ENCODE peak calls at places on chromosomes 2 and 18, in five cellular contexts. One of them, this sample, is unnamed.
A peak's percentile ranks its signal among the peaks of the same experiment; 100 is the strongest.

GRCh38 chr18:58228762-58229161 is 184.7 kb downstream of the NEDD4L start:
- DNase-seq in fibroblast of lung: no peak
- DNase-seq in endothelial cell of umbilical vein: no peak
- DNase-seq in cardiac muscle cell: no peak
- DNase-seq in CD8-positive, alpha-beta memory T cell: no peak
- DNase-seq in this sample: no peak

GRCh38 chr2:182625814-182626213 is 90.2 kb upstream of the DNAJC10 start:
- DNase-seq in fibroblast of lung: no peak
- DNase-seq in endothelial cell of umbilical vein: no peak
- DNase-seq in CD8-positive, alpha-beta memory T cell: no peak
- DNase-seq in cardiac muscle cell: no peak
- DNase-seq in this sample: no peak

GRCh38 chr2:230920167-230920566 is 4.9 kb downstream of the GPR55 start:
- DNase-seq in cardiac muscle cell: no peak
- DNase-seq in fibroblast of lung: no peak
- DNase-seq in CD8-positive, alpha-beta memory T cell: no peak
- DNase-seq in endothelial cell of umbilical vein: no peak
- DNase-seq in this sample: no peak

GRCh38 chr2:120261387-120262006 is 8.8 kb downstream of the RALB start:
- DNase-seq in fibroblast of lung: no peak
- DNase-seq in cardiac muscle cell: no peak
- DNase-seq in CD8-positive, alpha-beta memory T cell: no peak
- DNase-seq in endothelial cell of umbilical vein: no peak
- DNase-seq in this sample: no peak

GRCh38 chr2:200199576-200200263 is 106.8 kb upstream of the SPATS2L start:
- DNase-seq in cardiac muscle cell: no peak
- DNase-seq in CD8-positive, alpha-beta memory T cell: no peak
- DNase-seq in fibroblast of lung: no peak
- DNase-seq in endothelial cell of umbilical vein: no peak
- DNase-seq in this sample: no peak

GRCh38 chr2:14587119-14587518 is 45.4 kb upstream of the LRATD1 start:
- DNase-seq in cardiac muscle cell: no peak
- DNase-seq in endothelial cell of umbilical vein: no peak
- DNase-seq in CD8-positive, alpha-beta memory T cell: no peak
- DNase-seq in fibroblast of lung: no peak
- DNase-seq in this sample: no peak

GRCh38 chr2:177586154-177586553 is 193.6 kb downstream of the AGPS start:
- DNase-seq in endothelial cell of umbilical vein: no peak
- DNase-seq in fibroblast of lung: no peak
- DNase-seq in cardiac muscle cell: no peak
- DNase-seq in CD8-positive, alpha-beta memory T cell: no peak
- DNase-seq in this sample: peak; percentile 77

GRCh38 chr2:203893386-203893785 is 25.8 kb downstream of the CTLA4 start:
- DNase-seq in cardiac muscle cell: no peak
- DNase-seq in endothelial cell of umbilical vein: no peak
- DNase-seq in fibroblast of lung: peak; percentile 82
- DNase-seq in CD8-positive, alpha-beta memory T cell: no peak
- DNase-seq in this sample: no peak

GRCh38 chr2:6785511-6785910 is 80.2 kb downstream of the CMPK2 start:
- DNase-seq in CD8-positive, alpha-beta memory T cell: no peak
- DNase-seq in endothelial cell of umbilical vein: no peak
- DNase-seq in cardiac muscle cell: no peak
- DNase-seq in fibroblast of lung: no peak
- DNase-seq in this sample: no peak

GRCh38 chr2:106094101-106094860 is 99.8 kb downstream of the UXS1 start:
- DNase-seq in CD8-positive, alpha-beta memory T cell: peak; percentile 55
- DNase-seq in endothelial cell of umbilical vein: no peak
- DNase-seq in cardiac muscle cell: no peak
- DNase-seq in fibroblast of lung: no peak
- DNase-seq in this sample: peak; percentile 30

DNA sequence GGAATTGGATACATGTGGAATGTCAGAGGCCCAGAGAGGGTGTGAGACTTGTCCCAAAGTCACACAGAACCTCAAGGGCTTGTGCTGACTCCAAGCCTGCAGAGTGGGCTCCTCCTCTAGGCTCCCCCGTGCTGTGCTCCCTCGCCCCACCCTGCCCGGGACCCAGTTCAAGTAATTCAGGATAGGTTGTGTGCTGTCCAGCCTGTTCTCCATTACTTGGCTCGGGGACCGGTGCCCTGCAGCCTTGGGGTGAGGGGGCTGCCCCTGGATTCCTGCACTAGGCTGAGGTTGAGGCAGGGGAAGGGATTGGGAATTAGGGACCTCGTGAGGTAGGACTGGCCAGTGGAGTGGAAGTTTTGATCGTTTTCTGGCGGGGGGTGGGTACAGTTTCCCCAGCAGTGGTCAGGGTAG is 2.8 kb downstream of the CTDSP1 start:
- DNase-seq in fibroblast of lung: no peak
- DNase-seq in endothelial cell of umbilical vein: no peak
- DNase-seq in cardiac muscle cell: no peak
- DNase-seq in CD8-positive, alpha-beta memory T cell: no peak
- DNase-seq in this sample: no peak
- H3K4me1 ChIP-seq in fibroblast of lung: peaks cover 31% of the 10 kb centered on the region
- H3K4me1 ChIP-seq in endothelial cell of umbilical vein: peaks cover 37% of the 10 kb centered on the region
- H3K4me1 ChIP-seq in cardiac muscle cell: peaks cover 11% of the 10 kb centered on the region
- H3K4me1 ChIP-seq in CD8-positive, alpha-beta memory T cell: peaks cover 38% of the 10 kb centered on the region
- H3K4me1 ChIP-seq in this sample: peaks cover 3% of the 10 kb centered on the region

GRCh38 chr2:189348369-189348768 is 92.9 kb upstream of the WDR75 start:
- DNase-seq in fibroblast of lung: no peak
- DNase-seq in cardiac muscle cell: no peak
- DNase-seq in endothelial cell of umbilical vein: no peak
- DNase-seq in CD8-positive, alpha-beta memory T cell: no peak
- DNase-seq in this sample: no peak
- H3K27ac ChIP-seq in fibroblast of lung: peak overlapping the region; percentile 76
- H3K27ac ChIP-seq in cardiac muscle cell: no peak overlapping the region
- H3K27ac ChIP-seq in endothelial cell of umbilical vein: no peak overlapping the region
- H3K27ac ChIP-seq in CD8-positive, alpha-beta memory T cell: no peak overlapping the region
- H3K27ac ChIP-seq in this sample: peak overlapping the region; percentile 58

GRCh38 chr2:46552528-46552927 is 73.2 kb downstream of the TMEM247 start:
- DNase-seq in CD8-positive, alpha-beta memory T cell: no peak
- DNase-seq in endothelial cell of umbilical vein: no peak
- DNase-seq in cardiac muscle cell: no peak
- DNase-seq in fibroblast of lung: no peak
- DNase-seq in this sample: no peak

GRCh38 chr2:46550686-46551404 is 71.5 kb downstream of the TMEM247 start:
- DNase-seq in CD8-positive, alpha-beta memory T cell: no peak
- DNase-seq in endothelial cell of umbilical vein: no peak
- DNase-seq in cardiac muscle cell: no peak
- DNase-seq in fibroblast of lung: no peak
- DNase-seq in this sample: no peak

GRCh38 chr2:46554381-46554780 is 75.0 kb downstream of the TMEM247 start:
- DNase-seq in CD8-positive, alpha-beta memory T cell: no peak
- DNase-seq in cardiac muscle cell: peak; percentile 87
- DNase-seq in endothelial cell of umbilical vein: no peak
- DNase-seq in fibroblast of lung: peak; percentile 7
- DNase-seq in this sample: no peak

GRCh38 chr2:46549159-46549902 is 70.0 kb downstream of the TMEM247 start:
- DNase-seq in fibroblast of lung: no peak
- DNase-seq in endothelial cell of umbilical vein: no peak
- DNase-seq in CD8-positive, alpha-beta memory T cell: no peak
- DNase-seq in cardiac muscle cell: no peak
- DNase-seq in this sample: no peak

GRCh38 chr2:46552086-46552485 is 72.7 kb downstream of the TMEM247 start:
- DNase-seq in CD8-positive, alpha-beta memory T cell: no peak
- DNase-seq in endothelial cell of umbilical vein: no peak
- DNase-seq in cardiac muscle cell: no peak
- DNase-seq in fibroblast of lung: no peak
- DNase-seq in this sample: no peak
- H3K4me1 ChIP-seq in CD8-positive, alpha-beta memory T cell: peaks cover 7% of the 10 kb centered on the region
- H3K4me1 ChIP-seq in endothelial cell of umbilical vein: no peaks in the 10 kb centered on the region
- H3K4me1 ChIP-seq in cardiac muscle cell: peaks cover 75% of the 10 kb centered on the region
- H3K4me1 ChIP-seq in fibroblast of lung: no peaks in the 10 kb centered on the region
- H3K4me1 ChIP-seq in this sample: no peaks in the 10 kb centered on the region

GRCh38 chr18:7566587-7567486 is at the start of gene PTPRM:
- DNase-seq in cardiac muscle cell: peak; percentile 94
- DNase-seq in CD8-positive, alpha-beta memory T cell: peak; percentile 37
- DNase-seq in endothelial cell of umbilical vein: peak; percentile 77
- DNase-seq in fibroblast of lung: peak; percentile 76
- DNase-seq in this sample: peak; percentile 69

GRCh38 chr18:7567487-7568425 is 640 bp downstream of the PTPRM start:
- DNase-seq in cardiac muscle cell: peak; percentile 75
- DNase-seq in endothelial cell of umbilical vein: peak; percentile 65
- DNase-seq in CD8-positive, alpha-beta memory T cell: no peak
- DNase-seq in fibroblast of lung: peak; percentile 65
- DNase-seq in this sample: peak; percentile 27

GRCh38 chr18:7568426-7568825 is 1.3 kb downstream of the PTPRM start:
- DNase-seq in fibroblast of lung: peak; percentile 17
- DNase-seq in cardiac muscle cell: peak; percentile 84
- DNase-seq in CD8-positive, alpha-beta memory T cell: no peak
- DNase-seq in endothelial cell of umbilical vein: peak; percentile 42
- DNase-seq in this sample: no peak

GRCh38 chr18:7565677-7566076 is 1.4 kb upstream of the PTPRM start:
- DNase-seq in CD8-positive, alpha-beta memory T cell: no peak
- DNase-seq in fibroblast of lung: no peak
- DNase-seq in cardiac muscle cell: no peak
- DNase-seq in endothelial cell of umbilical vein: no peak
- DNase-seq in this sample: no peak

GRCh38 chr18:7566244-7566586 is 901 bp upstream of the PTPRM start:
- DNase-seq in endothelial cell of umbilical vein: no peak
- DNase-seq in CD8-positive, alpha-beta memory T cell: no peak
- DNase-seq in cardiac muscle cell: peak; percentile 26
- DNase-seq in fibroblast of lung: peak; percentile 23
- DNase-seq in this sample: no peak
- H3K27ac ChIP-seq in endothelial cell of umbilical vein: peak overlapping the region; percentile 56
- H3K27ac ChIP-seq in CD8-positive, alpha-beta memory T cell: no peak overlapping the region
- H3K27ac ChIP-seq in cardiac muscle cell: peak overlapping the region; percentile 93
- H3K27ac ChIP-seq in fibroblast of lung: peak overlapping the region; percentile 73
- H3K27ac ChIP-seq in this sample: peak overlapping the region; percentile 83

DNA sequence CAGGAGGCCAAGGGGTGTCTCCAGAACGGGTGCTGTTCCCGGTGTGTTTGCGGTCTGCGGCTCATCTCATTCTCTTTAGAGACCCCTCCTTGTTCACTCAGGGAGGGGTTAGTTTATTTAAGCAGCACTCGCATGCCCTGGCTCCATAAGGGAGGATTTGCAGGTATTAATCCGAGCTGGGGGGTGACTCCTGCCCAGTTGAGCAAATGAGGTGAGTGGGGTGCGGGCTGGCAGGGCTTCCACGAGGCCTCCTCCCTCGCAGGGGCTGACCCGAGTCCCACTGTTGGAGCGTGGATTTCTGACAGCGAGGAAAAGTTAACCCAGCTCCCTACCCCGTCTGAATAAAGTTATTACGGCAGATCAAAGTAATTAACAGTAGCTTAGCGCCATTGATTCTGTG is 371.8 kb upstream of the SALL3 start:
- DNase-seq in CD8-positive, alpha-beta memory T cell: no peak
- DNase-seq in cardiac muscle cell: no peak
- DNase-seq in fibroblast of lung: no peak
- DNase-seq in endothelial cell of umbilical vein: no peak
- DNase-seq in this sample: no peak
- H3K4me1 ChIP-seq in CD8-positive, alpha-beta memory T cell: no peaks in the 10 kb centered on the region
- H3K4me1 ChIP-seq in cardiac muscle cell: no peaks in the 10 kb centered on the region
- H3K4me1 ChIP-seq in fibroblast of lung: no peaks in the 10 kb centered on the region
- H3K4me1 ChIP-seq in endothelial cell of umbilical vein: no peaks in the 10 kb centered on the region
- H3K4me1 ChIP-seq in this sample: no peaks in the 10 kb centered on the region

GRCh38 chr2:60485550-60485949 is 67.9 kb downstream of the BCL11A start:
- DNase-seq in CD8-positive, alpha-beta memory T cell: no peak
- DNase-seq in fibroblast of lung: no peak
- DNase-seq in cardiac muscle cell: no peak
- DNase-seq in endothelial cell of umbilical vein: no peak
- DNase-seq in this sample: no peak
- H3K27ac ChIP-seq in CD8-positive, alpha-beta memory T cell: no peak overlapping the region
- H3K27ac ChIP-seq in fibroblast of lung: no peak overlapping the region
- H3K27ac ChIP-seq in cardiac muscle cell: peak overlapping the region; percentile 72
- H3K27ac ChIP-seq in endothelial cell of umbilical vein: no peak overlapping the region
- H3K27ac ChIP-seq in this sample: no peak overlapping the region

GRCh38 chr18:21741511-21742322 is 1.1 kb downstream of the MIB1 start:
- DNase-seq in cardiac muscle cell: peak; percentile 24
- DNase-seq in CD8-positive, alpha-beta memory T cell: peak; percentile 24
- DNase-seq in endothelial cell of umbilical vein: peak; percentile 36
- DNase-seq in fibroblast of lung: peak; percentile 26
- DNase-seq in this sample: peak; percentile 14
- H3K4me1 ChIP-seq in cardiac muscle cell: peaks cover 7% of the 10 kb centered on the region
- H3K4me1 ChIP-seq in CD8-positive, alpha-beta memory T cell: peaks cover 30% of the 10 kb centered on the region
- H3K4me1 ChIP-seq in endothelial cell of umbilical vein: peaks cover 23% of the 10 kb centered on the region
- H3K4me1 ChIP-seq in fibroblast of lung: no peaks in the 10 kb centered on the region
- H3K4me1 ChIP-seq in this sample: no peaks in the 10 kb centered on the region

GRCh38 chr2:128626758-128627515 is 308.3 kb upstream of the HS6ST1 start:
- DNase-seq in cardiac muscle cell: no peak
- DNase-seq in fibroblast of lung: peak; percentile 12
- DNase-seq in CD8-positive, alpha-beta memory T cell: no peak
- DNase-seq in endothelial cell of umbilical vein: no peak
- DNase-seq in this sample: no peak

GRCh38 chr2:128628206-128628605 is 309.5 kb upstream of the HS6ST1 start:
- DNase-seq in endothelial cell of umbilical vein: no peak
- DNase-seq in fibroblast of lung: no peak
- DNase-seq in CD8-positive, alpha-beta memory T cell: no peak
- DNase-seq in cardiac muscle cell: no peak
- DNase-seq in this sample: no peak

GRCh38 chr2:128625966-128626757 is 307.5 kb upstream of the HS6ST1 start:
- DNase-seq in endothelial cell of umbilical vein: no peak
- DNase-seq in CD8-positive, alpha-beta memory T cell: no peak
- DNase-seq in cardiac muscle cell: no peak
- DNase-seq in fibroblast of lung: no peak
- DNase-seq in this sample: no peak

GRCh38 chr2:128630974-128631697 is 312.5 kb upstream of the HS6ST1 start:
- DNase-seq in cardiac muscle cell: no peak
- DNase-seq in fibroblast of lung: no peak
- DNase-seq in CD8-positive, alpha-beta memory T cell: no peak
- DNase-seq in endothelial cell of umbilical vein: no peak
- DNase-seq in this sample: no peak

DNA sequence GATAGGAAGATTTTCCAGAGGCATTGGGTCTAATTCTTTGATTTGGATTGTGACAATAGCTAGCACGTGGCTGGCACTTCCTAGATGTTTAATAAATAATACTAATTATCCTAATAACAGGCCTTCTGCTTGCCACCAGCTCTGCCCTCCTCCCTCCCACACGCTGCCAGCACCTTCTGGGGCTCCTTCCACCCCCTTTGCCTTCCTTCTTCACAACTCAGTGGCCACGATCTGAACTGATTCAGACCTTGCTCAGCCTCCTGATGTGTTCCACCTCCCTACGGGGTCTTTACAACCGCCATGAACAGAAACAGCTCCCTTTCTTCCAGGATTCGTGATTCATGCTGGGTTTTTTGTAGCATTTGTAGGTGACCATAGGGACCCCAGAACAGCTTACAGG is 310.3 kb upstream of the HS6ST1 start:
- DNase-seq in cardiac muscle cell: no peak
- DNase-seq in CD8-positive, alpha-beta memory T cell: no peak
- DNase-seq in fibroblast of lung: no peak
- DNase-seq in endothelial cell of umbilical vein: no peak
- DNase-seq in this sample: no peak
- H3K27ac ChIP-seq in cardiac muscle cell: no peak overlapping the region
- H3K27ac ChIP-seq in CD8-positive, alpha-beta memory T cell: no peak overlapping the region
- H3K27ac ChIP-seq in fibroblast of lung: no peak overlapping the region
- H3K27ac ChIP-seq in endothelial cell of umbilical vein: no peak overlapping the region
- H3K27ac ChIP-seq in this sample: no peak overlapping the region

This sample was measured in small intestine.